ENCODE peak calls at places on chromosomes 4 and X, in five cellular contexts. One of them, this sample, is unnamed.

GRCh38 chr4:146333187-146333894 is 119.0 kb downstream of the REELD1 start:
- DNase-seq in activated CD4-positive, alpha-beta T cell treated with anti-CD3 and anti-CD28 coated beads, Interleukin-2, amount 50 U/mL, for 1 hour: no peak
- DNase-seq in NCI-H1092 treated with DMSO at 0.1 percent for 48 hours: no peak
- DNase-seq in M059J: peak
- DNase-seq in CD8-positive, alpha-beta memory T cell: no peak
- DNase-seq in this sample: peak

GRCh38 chrX:72050011-72050410 is 81.7 kb downstream of the RTL5 start:
- DNase-seq in activated CD4-positive, alpha-beta T cell treated with anti-CD3 and anti-CD28 coated beads, Interleukin-2, amount 50 U/mL, for 1 hour: no peak
- DNase-seq in NCI-H1092 treated with DMSO at 0.1 percent for 48 hours: no peak
- DNase-seq in M059J: no peak
- DNase-seq in CD8-positive, alpha-beta memory T cell: no peak
- DNase-seq in this sample: no peak

GRCh38 chrX:47864785-47865184 is 28.1 kb downstream of the ZNF81 start:
- DNase-seq in activated CD4-positive, alpha-beta T cell treated with anti-CD3 and anti-CD28 coated beads, Interleukin-2, amount 50 U/mL, for 1 hour: no peak
- DNase-seq in NCI-H1092 treated with DMSO at 0.1 percent for 48 hours: no peak
- DNase-seq in M059J: no peak
- DNase-seq in CD8-positive, alpha-beta memory T cell: no peak
- DNase-seq in this sample: no peak

GRCh38 chr4:7161721-7162214 is 30.6 kb upstream of the SORCS2 start:
- DNase-seq in activated CD4-positive, alpha-beta T cell treated with anti-CD3 and anti-CD28 coated beads, Interleukin-2, amount 50 U/mL, for 1 hour: no peak
- DNase-seq in NCI-H1092 treated with DMSO at 0.1 percent for 48 hours: no peak
- DNase-seq in M059J: no peak
- DNase-seq in CD8-positive, alpha-beta memory T cell: no peak
- DNase-seq in this sample: no peak

GRCh38 chr4:140867338-140867737 is 111.2 kb upstream of the TBC1D9 start:
- DNase-seq in activated CD4-positive, alpha-beta T cell treated with anti-CD3 and anti-CD28 coated beads, Interleukin-2, amount 50 U/mL, for 1 hour: no peak
- DNase-seq in NCI-H1092 treated with DMSO at 0.1 percent for 48 hours: no peak
- DNase-seq in M059J: no peak
- DNase-seq in CD8-positive, alpha-beta memory T cell: no peak
- DNase-seq in this sample: no peak

GRCh38 chr4:153152453-153153338 is 51.5 kb upstream of the TRIM2 start:
- DNase-seq in activated CD4-positive, alpha-beta T cell treated with anti-CD3 and anti-CD28 coated beads, Interleukin-2, amount 50 U/mL, for 1 hour: peak
- DNase-seq in NCI-H1092 treated with DMSO at 0.1 percent for 48 hours: peak
- DNase-seq in M059J: peak
- DNase-seq in CD8-positive, alpha-beta memory T cell: peak
- DNase-seq in this sample: no peak

GRCh38 chr4:100938698-100939097 is 408.6 kb downstream of the PPP3CA start:
- DNase-seq in activated CD4-positive, alpha-beta T cell treated with anti-CD3 and anti-CD28 coated beads, Interleukin-2, amount 50 U/mL, for 1 hour: no peak
- DNase-seq in NCI-H1092 treated with DMSO at 0.1 percent for 48 hours: no peak
- DNase-seq in M059J: no peak
- DNase-seq in CD8-positive, alpha-beta memory T cell: no peak
- DNase-seq in this sample: no peak

GRCh38 chr4:99640676-99641075 is 17.0 kb downstream of the C4orf54 start:
- DNase-seq in activated CD4-positive, alpha-beta T cell treated with anti-CD3 and anti-CD28 coated beads, Interleukin-2, amount 50 U/mL, for 1 hour: no peak
- DNase-seq in NCI-H1092 treated with DMSO at 0.1 percent for 48 hours: no peak
- DNase-seq in M059J: no peak
- DNase-seq in CD8-positive, alpha-beta memory T cell: no peak
- DNase-seq in this sample: no peak

GRCh38 chr4:125727931-125728330 is 413.2 kb downstream of the FAT4 start:
- DNase-seq in activated CD4-positive, alpha-beta T cell treated with anti-CD3 and anti-CD28 coated beads, Interleukin-2, amount 50 U/mL, for 1 hour: no peak
- DNase-seq in NCI-H1092 treated with DMSO at 0.1 percent for 48 hours: no peak
- DNase-seq in M059J: no peak
- DNase-seq in CD8-positive, alpha-beta memory T cell: no peak
- DNase-seq in this sample: no peak

GRCh38 chr4:121041307-121042090 is 30.8 kb downstream of the NDNF start:
- DNase-seq in activated CD4-positive, alpha-beta T cell treated with anti-CD3 and anti-CD28 coated beads, Interleukin-2, amount 50 U/mL, for 1 hour: no peak
- DNase-seq in NCI-H1092 treated with DMSO at 0.1 percent for 48 hours: no peak
- DNase-seq in M059J: no peak
- DNase-seq in CD8-positive, alpha-beta memory T cell: no peak
- DNase-seq in this sample: no peak

GRCh38 chr4:187477224-187477623 is 518.3 kb upstream of the ZFP42 start:
- DNase-seq in activated CD4-positive, alpha-beta T cell treated with anti-CD3 and anti-CD28 coated beads, Interleukin-2, amount 50 U/mL, for 1 hour: no peak
- DNase-seq in NCI-H1092 treated with DMSO at 0.1 percent for 48 hours: no peak
- DNase-seq in M059J: no peak
- DNase-seq in CD8-positive, alpha-beta memory T cell: no peak
- DNase-seq in this sample: no peak

GRCh38 chr4:24226018-24226417 is 336.2 kb upstream of the PPARGC1A start:
- DNase-seq in activated CD4-positive, alpha-beta T cell treated with anti-CD3 and anti-CD28 coated beads, Interleukin-2, amount 50 U/mL, for 1 hour: no peak
- DNase-seq in NCI-H1092 treated with DMSO at 0.1 percent for 48 hours: no peak
- DNase-seq in M059J: no peak
- DNase-seq in CD8-positive, alpha-beta memory T cell: no peak
- DNase-seq in this sample: no peak

GRCh38 chr4:8410641-8411271 is 29.8 kb downstream of the ACOX3 start:
- DNase-seq in activated CD4-positive, alpha-beta T cell treated with anti-CD3 and anti-CD28 coated beads, Interleukin-2, amount 50 U/mL, for 1 hour: no peak
- DNase-seq in NCI-H1092 treated with DMSO at 0.1 percent for 48 hours: peak
- DNase-seq in M059J: peak
- DNase-seq in CD8-positive, alpha-beta memory T cell: no peak
- DNase-seq in this sample: no peak

GRCh38 chr4:98516042-98516440 is 142.4 kb downstream of the TSPAN5 start:
- DNase-seq in activated CD4-positive, alpha-beta T cell treated with anti-CD3 and anti-CD28 coated beads, Interleukin-2, amount 50 U/mL, for 1 hour: no peak
- DNase-seq in NCI-H1092 treated with DMSO at 0.1 percent for 48 hours: no peak
- DNase-seq in M059J: peak
- DNase-seq in CD8-positive, alpha-beta memory T cell: no peak
- DNase-seq in this sample: peak

GRCh38 chr4:25749150-25749794 is 93.6 kb downstream of the SLC34A2 start:
- DNase-seq in activated CD4-positive, alpha-beta T cell treated with anti-CD3 and anti-CD28 coated beads, Interleukin-2, amount 50 U/mL, for 1 hour: no peak
- DNase-seq in NCI-H1092 treated with DMSO at 0.1 percent for 48 hours: no peak
- DNase-seq in M059J: no peak
- DNase-seq in CD8-positive, alpha-beta memory T cell: no peak
- DNase-seq in this sample: peak

GRCh38 chr4:39975488-39976089 is 2.1 kb downstream of the PDS5A start:
- DNase-seq in activated CD4-positive, alpha-beta T cell treated with anti-CD3 and anti-CD28 coated beads, Interleukin-2, amount 50 U/mL, for 1 hour: no peak
- DNase-seq in NCI-H1092 treated with DMSO at 0.1 percent for 48 hours: no peak
- DNase-seq in M059J: peak
- DNase-seq in CD8-positive, alpha-beta memory T cell: no peak
- DNase-seq in this sample: no peak

GRCh38 chr4:71732066-71732465 is 51.8 kb downstream of the GC start:
- DNase-seq in activated CD4-positive, alpha-beta T cell treated with anti-CD3 and anti-CD28 coated beads, Interleukin-2, amount 50 U/mL, for 1 hour: no peak
- DNase-seq in NCI-H1092 treated with DMSO at 0.1 percent for 48 hours: no peak
- DNase-seq in M059J: peak
- DNase-seq in CD8-positive, alpha-beta memory T cell: no peak
- DNase-seq in this sample: peak

GRCh38 chr4:98092833-98093439 is 50.3 kb downstream of the STPG2 start:
- DNase-seq in activated CD4-positive, alpha-beta T cell treated with anti-CD3 and anti-CD28 coated beads, Interleukin-2, amount 50 U/mL, for 1 hour: no peak
- DNase-seq in NCI-H1092 treated with DMSO at 0.1 percent for 48 hours: no peak
- DNase-seq in M059J: peak
- DNase-seq in CD8-positive, alpha-beta memory T cell: no peak
- DNase-seq in this sample: no peak

GRCh38 chrX:10169180-10169579 is 12.4 kb downstream of the CLCN4 start:
- DNase-seq in activated CD4-positive, alpha-beta T cell treated with anti-CD3 and anti-CD28 coated beads, Interleukin-2, amount 50 U/mL, for 1 hour: no peak
- DNase-seq in NCI-H1092 treated with DMSO at 0.1 percent for 48 hours: no peak
- DNase-seq in M059J: no peak
- DNase-seq in CD8-positive, alpha-beta memory T cell: no peak
- DNase-seq in this sample: no peak

GRCh38 chrX:40143001-40143400 is 45.2 kb upstream of the BCOR start:
- DNase-seq in activated CD4-positive, alpha-beta T cell treated with anti-CD3 and anti-CD28 coated beads, Interleukin-2, amount 50 U/mL, for 1 hour: no peak
- DNase-seq in NCI-H1092 treated with DMSO at 0.1 percent for 48 hours: no peak
- DNase-seq in M059J: no peak
- DNase-seq in CD8-positive, alpha-beta memory T cell: no peak
- DNase-seq in this sample: no peak

GRCh38 chrX:17710836-17711235 is 26.5 kb upstream of the SCML1 start:
- DNase-seq in activated CD4-positive, alpha-beta T cell treated with anti-CD3 and anti-CD28 coated beads, Interleukin-2, amount 50 U/mL, for 1 hour: no peak
- DNase-seq in NCI-H1092 treated with DMSO at 0.1 percent for 48 hours: no peak
- DNase-seq in M059J: no peak
- DNase-seq in CD8-positive, alpha-beta memory T cell: no peak
- DNase-seq in this sample: no peak

GRCh38 chr4:6763330-6763851 is 19.1 kb upstream of the KIAA0232 start:
- DNase-seq in activated CD4-positive, alpha-beta T cell treated with anti-CD3 and anti-CD28 coated beads, Interleukin-2, amount 50 U/mL, for 1 hour: no peak
- DNase-seq in NCI-H1092 treated with DMSO at 0.1 percent for 48 hours: no peak
- DNase-seq in M059J: peak
- DNase-seq in CD8-positive, alpha-beta memory T cell: no peak
- DNase-seq in this sample: no peak